ENCODE peak calls at places on chromosomes 3 and 15, in five cellular contexts. One of them, this sample, is unnamed.

GRCh38 chr3:170839518-170840100 is 30.4 kb downstream of the RPL22L1 start:
- DNase-seq in fibroblast of mammary gland: peak; percentile 28
- DNase-seq in OCI-LY7: no peak
- DNase-seq in thoracic aorta: no peak
- DNase-seq in adrenal gland: no peak
- DNase-seq in this sample: no peak

GRCh38 chr3:10810376-10810775 is 5.7 kb upstream of the SLC6A11 start:
- DNase-seq in fibroblast of mammary gland: no peak
- DNase-seq in OCI-LY7: no peak
- DNase-seq in thoracic aorta: no peak
- DNase-seq in adrenal gland: no peak
- DNase-seq in this sample: no peak

GRCh38 chr3:42906085-42906904 is at the start of gene ZNF662:
- DNase-seq in fibroblast of mammary gland: peak; percentile 26
- DNase-seq in OCI-LY7: no peak
- DNase-seq in thoracic aorta: no peak
- DNase-seq in adrenal gland: peak; percentile 42
- DNase-seq in this sample: no peak

GRCh38 chr3:156594229-156594683 is 39.3 kb upstream of the SSR3 start:
- DNase-seq in fibroblast of mammary gland: no peak
- DNase-seq in OCI-LY7: no peak
- DNase-seq in thoracic aorta: no peak
- DNase-seq in adrenal gland: no peak
- DNase-seq in this sample: no peak

GRCh38 chr3:126184465-126185000 is 4.1 kb upstream of the ALDH1L1 start:
- DNase-seq in fibroblast of mammary gland: no peak
- DNase-seq in OCI-LY7: no peak
- DNase-seq in thoracic aorta: no peak
- DNase-seq in adrenal gland: peak; percentile 64
- DNase-seq in this sample: no peak

GRCh38 chr3:156617145-156617544 is 57.2 kb upstream of the TIPARP start:
- DNase-seq in fibroblast of mammary gland: peak; percentile 40
- DNase-seq in OCI-LY7: no peak
- DNase-seq in thoracic aorta: no peak
- DNase-seq in adrenal gland: no peak
- DNase-seq in this sample: no peak

GRCh38 chr3:76043746-76044145 is 258.4 kb upstream of the ZNF717 start:
- DNase-seq in fibroblast of mammary gland: no peak
- DNase-seq in OCI-LY7: no peak
- DNase-seq in thoracic aorta: no peak
- DNase-seq in adrenal gland: no peak
- DNase-seq in this sample: no peak

GRCh38 chr3:120435621-120436020 is 15.2 kb downstream of the FSTL1 start:
- DNase-seq in fibroblast of mammary gland: peak; percentile 72
- DNase-seq in OCI-LY7: no peak
- DNase-seq in thoracic aorta: no peak
- DNase-seq in adrenal gland: no peak
- DNase-seq in this sample: no peak

GRCh38 chr3:126314305-126315082 is 42.7 kb downstream of the KLF15 start:
- DNase-seq in fibroblast of mammary gland: no peak
- DNase-seq in OCI-LY7: no peak
- DNase-seq in thoracic aorta: no peak
- DNase-seq in adrenal gland: no peak
- DNase-seq in this sample: no peak

GRCh38 chr15:38275951-38276350 is 23.3 kb downstream of the SPRED1 start:
- DNase-seq in fibroblast of mammary gland: peak; percentile 56
- DNase-seq in OCI-LY7: no peak
- DNase-seq in thoracic aorta: no peak
- DNase-seq in adrenal gland: no peak
- DNase-seq in this sample: no peak

GRCh38 chr15:65370885-65371284 is 6.9 kb downstream of the IGDCC3 start:
- DNase-seq in fibroblast of mammary gland: no peak
- DNase-seq in OCI-LY7: no peak
- DNase-seq in thoracic aorta: no peak
- DNase-seq in adrenal gland: no peak
- DNase-seq in this sample: no peak

DNA sequence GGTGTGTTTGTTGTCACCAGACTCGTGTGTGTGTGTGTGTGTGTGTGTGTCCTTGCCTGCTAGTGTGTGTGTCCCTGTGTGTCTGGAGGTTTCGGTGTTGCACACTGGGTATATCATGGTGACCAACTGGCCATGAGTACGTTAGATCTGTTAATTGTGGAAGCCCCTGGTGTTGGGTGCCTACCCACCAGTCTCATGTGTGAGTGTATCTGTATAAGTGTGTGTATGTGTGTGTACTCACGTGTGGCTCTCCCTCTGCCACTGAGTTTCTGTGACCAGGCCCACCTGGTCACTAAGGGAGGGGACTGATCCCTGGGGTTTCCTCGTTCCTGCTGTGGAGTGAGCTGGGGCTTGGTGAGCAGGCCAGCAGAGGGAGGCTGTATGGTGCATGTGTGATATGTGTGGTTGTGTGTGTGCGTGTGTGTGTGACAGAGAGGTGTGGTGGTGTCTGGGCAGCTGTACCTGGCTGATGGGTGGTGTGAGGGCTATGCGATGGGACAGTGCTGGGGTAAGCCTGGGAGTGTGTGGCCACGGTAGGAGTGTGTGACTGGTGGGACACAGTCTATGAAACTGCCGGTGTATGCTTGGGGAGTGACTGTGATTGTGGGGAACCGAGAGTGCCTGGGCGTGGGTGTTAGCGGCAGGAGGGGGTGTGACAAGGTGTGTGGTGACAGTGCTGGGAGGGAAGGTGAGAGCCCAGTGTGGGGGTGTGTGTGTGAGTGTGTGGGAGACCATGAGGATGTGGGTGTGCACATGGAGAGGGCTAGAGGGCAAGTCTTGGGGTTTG is 1.9 kb downstream of the PRKCD start:
- DNase-seq in fibroblast of mammary gland: peak; percentile 12
- DNase-seq in OCI-LY7: peak; percentile 23
- DNase-seq in thoracic aorta: no peak
- DNase-seq in adrenal gland: no peak
- DNase-seq in this sample: peak; percentile 80
- H3K4me3 ChIP-seq in fibroblast of mammary gland: peak overlapping the region; percentile 85
- H3K4me3 ChIP-seq in OCI-LY7: peak overlapping the region; percentile 96
- H3K4me3 ChIP-seq in thoracic aorta: peak overlapping the region; percentile 95
- H3K4me3 ChIP-seq in adrenal gland: peak overlapping the region; percentile 5
- H3K4me3 ChIP-seq in this sample: peak overlapping the region; percentile 89

DNA sequence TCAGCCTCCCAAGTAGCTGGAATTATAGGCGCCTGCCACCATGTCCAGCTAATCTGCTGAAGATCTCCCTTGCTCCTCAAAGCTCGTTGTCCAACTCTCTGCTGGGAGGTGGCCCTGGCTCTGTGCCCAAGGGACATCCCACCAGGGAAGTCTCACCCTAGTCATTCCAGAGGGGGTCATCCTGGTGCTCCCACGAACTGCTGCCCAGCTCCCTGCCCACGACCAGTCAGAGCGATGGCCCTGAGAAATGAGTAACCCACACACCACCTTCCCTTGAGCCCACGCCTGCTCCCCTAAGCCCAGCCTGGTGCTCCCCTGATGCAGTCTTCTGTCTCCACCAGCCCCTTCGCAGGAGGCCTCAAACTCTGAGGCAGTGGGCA is 5.2 kb downstream of the KLHL25 start:
- DNase-seq in fibroblast of mammary gland: no peak
- DNase-seq in OCI-LY7: no peak
- DNase-seq in thoracic aorta: no peak
- DNase-seq in adrenal gland: no peak
- DNase-seq in this sample: no peak
- TF ChIP-seq CTCF in fibroblast of mammary gland: no peak
- TF ChIP-seq CTCF in OCI-LY7: no peak
- TF ChIP-seq CTCF in thoracic aorta: no peak
- TF ChIP-seq CTCF in adrenal gland: no peak
- TF ChIP-seq CTCF in this sample: no peak

GRCh38 chr3:124586126-124587052 is 143.9 kb upstream of the UMPS start:
- DNase-seq in fibroblast of mammary gland: no peak
- DNase-seq in OCI-LY7: no peak
- DNase-seq in thoracic aorta: no peak
- DNase-seq in adrenal gland: no peak
- DNase-seq in this sample: no peak

GRCh38 chr3:124582621-124583437 is 147.4 kb upstream of the UMPS start:
- DNase-seq in fibroblast of mammary gland: no peak
- DNase-seq in OCI-LY7: no peak
- DNase-seq in thoracic aorta: no peak
- DNase-seq in adrenal gland: no peak
- DNase-seq in this sample: no peak

GRCh38 chr3:124584552-124585391 is 145.5 kb upstream of the UMPS start:
- DNase-seq in fibroblast of mammary gland: peak; percentile 28
- DNase-seq in OCI-LY7: no peak
- DNase-seq in thoracic aorta: peak; percentile 43
- DNase-seq in adrenal gland: peak; percentile 87
- DNase-seq in this sample: peak; percentile 18

GRCh38 chr3:124582196-124582595 is 148.1 kb upstream of the UMPS start:
- DNase-seq in fibroblast of mammary gland: no peak
- DNase-seq in OCI-LY7: no peak
- DNase-seq in thoracic aorta: no peak
- DNase-seq in adrenal gland: no peak
- DNase-seq in this sample: no peak

DNA sequence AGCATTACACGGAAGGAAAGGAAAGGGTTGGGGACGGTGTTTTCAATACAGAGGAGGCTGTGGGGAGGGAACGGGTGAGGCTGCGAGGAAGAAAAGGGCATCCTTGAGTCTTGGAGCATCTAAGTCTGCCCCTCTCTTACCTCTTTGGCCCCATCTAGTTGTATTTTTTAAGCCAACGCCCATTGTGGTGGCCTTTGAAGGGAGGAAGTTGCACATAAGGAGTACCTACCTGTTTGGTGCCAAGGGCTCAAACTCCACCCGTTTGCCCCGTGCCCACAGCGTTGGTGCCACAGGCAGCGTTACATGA is 146.1 kb upstream of the UMPS start:
- DNase-seq in fibroblast of mammary gland: no peak
- DNase-seq in OCI-LY7: no peak
- DNase-seq in thoracic aorta: no peak
- DNase-seq in adrenal gland: no peak
- DNase-seq in this sample: no peak
- H3K4me3 ChIP-seq in fibroblast of mammary gland: no peak overlapping the region
- H3K4me3 ChIP-seq in OCI-LY7: no peak overlapping the region
- H3K4me3 ChIP-seq in thoracic aorta: peak overlapping the region; percentile 72
- H3K4me3 ChIP-seq in adrenal gland: no peak overlapping the region
- H3K4me3 ChIP-seq in this sample: peak overlapping the region; percentile 50

GRCh38 chr15:69980311-69981059 is 117.2 kb downstream of the TLE3 start:
- DNase-seq in fibroblast of mammary gland: no peak
- DNase-seq in OCI-LY7: peak; percentile 82
- DNase-seq in thoracic aorta: no peak
- DNase-seq in adrenal gland: no peak
- DNase-seq in this sample: peak; percentile 77
- TF ChIP-seq CTCF in fibroblast of mammary gland: no peak
- TF ChIP-seq CTCF in OCI-LY7: peak; percentile 69
- TF ChIP-seq CTCF in thoracic aorta: no peak
- TF ChIP-seq CTCF in adrenal gland: no peak
- TF ChIP-seq CTCF in this sample: peak; percentile 12

GRCh38 chr15:90394074-90394473 is 6.0 kb downstream of the IQGAP1 start:
- DNase-seq in fibroblast of mammary gland: no peak
- DNase-seq in OCI-LY7: no peak
- DNase-seq in thoracic aorta: no peak
- DNase-seq in adrenal gland: no peak
- DNase-seq in this sample: no peak

GRCh38 chr15:90394702-90395442 is 6.8 kb downstream of the IQGAP1 start:
- DNase-seq in fibroblast of mammary gland: no peak
- DNase-seq in OCI-LY7: no peak
- DNase-seq in thoracic aorta: no peak
- DNase-seq in adrenal gland: no peak
- DNase-seq in this sample: no peak

GRCh38 chr15:90400005-90400758 is 12.1 kb downstream of the IQGAP1 start:
- DNase-seq in fibroblast of mammary gland: no peak
- DNase-seq in OCI-LY7: no peak
- DNase-seq in thoracic aorta: no peak
- DNase-seq in adrenal gland: no peak
- DNase-seq in this sample: no peak

GRCh38 chr15:90393040-90393439 is 5.0 kb downstream of the IQGAP1 start:
- DNase-seq in fibroblast of mammary gland: no peak
- DNase-seq in OCI-LY7: no peak
- DNase-seq in thoracic aorta: no peak
- DNase-seq in adrenal gland: no peak
- DNase-seq in this sample: no peak

DNA sequence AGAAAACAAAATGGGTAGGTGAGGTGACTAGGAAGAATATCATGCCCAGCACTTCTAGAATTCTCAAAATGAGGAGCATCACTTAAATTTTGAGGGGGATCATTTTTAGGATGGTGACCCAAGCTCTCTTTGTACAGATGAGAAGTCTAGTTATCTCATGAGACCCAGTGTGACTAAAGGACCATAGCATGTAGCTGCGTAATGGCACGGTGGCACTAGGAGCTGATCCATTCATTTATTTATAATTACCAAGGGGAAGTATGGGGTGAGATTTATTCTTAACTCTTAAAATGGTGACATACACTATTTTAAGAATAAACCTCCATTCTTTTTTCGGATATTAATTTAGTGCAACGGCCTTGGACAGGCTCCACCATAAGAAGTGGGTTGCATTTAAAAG is 8.3 kb downstream of the IQGAP1 start:
- DNase-seq in fibroblast of mammary gland: no peak
- DNase-seq in OCI-LY7: no peak
- DNase-seq in thoracic aorta: no peak
- DNase-seq in adrenal gland: no peak
- DNase-seq in this sample: no peak
- H3K4me3 ChIP-seq in fibroblast of mammary gland: no peak overlapping the region
- H3K4me3 ChIP-seq in OCI-LY7: no peak overlapping the region
- H3K4me3 ChIP-seq in thoracic aorta: peak overlapping the region; percentile 7
- H3K4me3 ChIP-seq in adrenal gland: no peak overlapping the region
- H3K4me3 ChIP-seq in this sample: no peak overlapping the region

DNA sequence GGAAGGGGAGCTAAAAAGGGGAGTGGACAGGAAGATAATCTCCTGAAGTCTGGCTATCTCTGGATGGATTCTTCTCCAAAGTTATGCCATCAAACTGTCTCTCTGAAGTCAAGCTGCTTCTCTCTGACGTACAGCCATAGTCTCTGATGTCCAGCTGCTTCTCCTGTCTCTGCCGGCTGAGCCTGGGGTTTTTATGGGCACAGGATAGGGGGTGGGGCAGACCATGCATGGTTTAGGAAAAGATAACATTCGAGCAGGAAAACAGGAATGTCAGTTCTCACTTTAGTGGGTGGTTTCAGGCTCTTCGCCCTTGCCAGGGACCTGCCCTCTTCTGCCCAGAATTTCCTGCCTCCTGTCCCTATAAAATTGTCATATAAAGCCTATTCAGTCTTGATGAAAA is 110.9 kb upstream of the ROBO1 start:
- DNase-seq in fibroblast of mammary gland: no peak
- DNase-seq in OCI-LY7: no peak
- DNase-seq in thoracic aorta: no peak
- DNase-seq in adrenal gland: no peak
- DNase-seq in this sample: no peak
- TF ChIP-seq CTCF in fibroblast of mammary gland: no peak
- TF ChIP-seq CTCF in OCI-LY7: no peak
- TF ChIP-seq CTCF in thoracic aorta: no peak
- TF ChIP-seq CTCF in adrenal gland: no peak
- TF ChIP-seq CTCF in this sample: no peak

GRCh38 chr3:9600597-9600996 is 47.0 kb upstream of the LHFPL4 start:
- DNase-seq in fibroblast of mammary gland: no peak
- DNase-seq in OCI-LY7: no peak
- DNase-seq in thoracic aorta: no peak
- DNase-seq in adrenal gland: peak; percentile 69
- DNase-seq in this sample: peak; percentile 1
- H3K4me3 ChIP-seq in fibroblast of mammary gland: no peak overlapping the region
- H3K4me3 ChIP-seq in OCI-LY7: no peak overlapping the region
- H3K4me3 ChIP-seq in thoracic aorta: peak overlapping the region; percentile 59
- H3K4me3 ChIP-seq in adrenal gland: no peak overlapping the region
- H3K4me3 ChIP-seq in this sample: no peak overlapping the region

GRCh38 chr3:98705694-98706093 is 57.4 kb upstream of the ST3GAL6 start:
- DNase-seq in fibroblast of mammary gland: peak; percentile 31
- DNase-seq in OCI-LY7: no peak
- DNase-seq in thoracic aorta: no peak
- DNase-seq in adrenal gland: no peak
- DNase-seq in this sample: peak; percentile 43
- TF ChIP-seq CTCF in fibroblast of mammary gland: peak; percentile 23
- TF ChIP-seq CTCF in OCI-LY7: no peak
- TF ChIP-seq CTCF in thoracic aorta: no peak
- TF ChIP-seq CTCF in adrenal gland: no peak
- TF ChIP-seq CTCF in this sample: peak; percentile 40